ENCODE peak calls at places on chromosomes 5 and 9, in eight cellular contexts. G, D, J, A, C, F, Z and P are unnamed samples. For H3K9me2, the result is how much of the 10 kb centered on the place peaks cover.

GRCh38 chr5:1949253-1949652 is 66.5 kb upstream of the IRX4 start:
- DNase-seq in G (no peak), D (no peak), J (no peak), A (no peak), C (no peak), F (no peak), Z (no peak), P (no peak)

GRCh38 chr5:98768160-98769005 is 5.1 kb upstream of the RGMB start:
- DNase-seq in G (peak), D (no peak), J (peak), A (no peak), C (peak), F (peak), Z (peak), P (peak)

GRCh38 chr9:127561491-127562270 is 50.4 kb upstream of the STXBP1 start:
- DNase-seq in G (no peak), D (peak), J (peak), A (peak), C (peak), F (no peak), Z (no peak), P (peak)

GRCh38 chr5:131328536-131329186 is 64.8 kb downstream of the CDC42SE2 start:
- DNase-seq in G (no peak), D (peak), J (no peak), A (peak), C (peak), F (no peak), Z (no peak), P (peak)

GRCh38 chr9:16626577-16627130 is 243.8 kb downstream of the BNC2 start:
- DNase-seq in G (no peak), D (peak), J (peak), A (no peak), C (peak), F (no peak), Z (no peak), P (peak)

GRCh38 chr5:24535646-24536045 is 109.1 kb downstream of the CDH10 start:
- DNase-seq in G (no peak), D (no peak), J (peak), A (no peak), C (no peak), F (no peak), Z (no peak), P (peak)

GRCh38 chr5:125409496-125410351 is 663.3 kb upstream of the ZNF608 start:
- DNase-seq in G (no peak), D (no peak), J (no peak), A (no peak), C (peak), F (no peak), Z (no peak), P (peak)

GRCh38 chr5:178058321-178059012 is 54.9 kb upstream of the N4BP3 start:
- DNase-seq in G (no peak), D (no peak), J (no peak), A (no peak), C (no peak), F (no peak), Z (no peak), P (peak)

GRCh38 chr5:54388411-54388810 is 67.1 kb upstream of the HSPB3 start:
- DNase-seq in G (no peak), D (no peak), J (no peak), A (no peak), C (no peak), F (no peak), Z (no peak), P (no peak)

GRCh38 chr5:127907907-127908306 is 175.7 kb upstream of the SLC12A2 start:
- DNase-seq in G (peak), D (no peak), J (peak), A (no peak), C (no peak), F (peak), Z (no peak), P (no peak)

GRCh38 chr5:166123698-166124097 is 2167.7 kb upstream of the WWC1 start:
- DNase-seq in G (no peak), D (no peak), J (no peak), A (no peak), C (peak), F (no peak), Z (peak), P (no peak)

GRCh38 chr5:91885291-91886265 is 502.5 kb upstream of the ARRDC3 start:
- DNase-seq in G (no peak), D (peak), J (no peak), A (no peak), C (no peak), F (no peak), Z (no peak), P (no peak)

GRCh38 chr5:102937916-102938315 is 182.0 kb downstream of the GIN1 start:
- DNase-seq in G (no peak), D (no peak), J (no peak), A (no peak), C (no peak), F (no peak), Z (no peak), P (no peak)

GRCh38 chr5:149745-150450 is 41.4 kb upstream of the LRRC14B start:
- DNase-seq in G (no peak), D (peak), J (no peak), A (no peak), C (no peak), F (no peak), Z (no peak), P (peak)

GRCh38 chr9:34995288-34996060 is 5.9 kb downstream of the DNAJB5 start:
- DNase-seq in G (no peak), D (no peak), J (no peak), A (no peak), C (no peak), F (no peak), Z (no peak), P (no peak)

GRCh38 chr5:40045429-40045828 is 620.6 kb upstream of the DAB2 start:
- DNase-seq in G (no peak), D (no peak), J (no peak), A (no peak), C (no peak), F (no peak), Z (no peak), P (no peak)

GRCh38 chr9:100117316-100117715 is 18.3 kb downstream of the INVS start:
- DNase-seq in G (no peak), D (no peak), J (no peak), A (no peak), C (no peak), F (no peak), Z (no peak), P (no peak)

GRCh38 chr9:73091909-73092308 is 59.8 kb upstream of the ANXA1 start:
- DNase-seq in G (no peak), D (no peak), J (no peak), A (no peak), C (no peak), F (no peak), Z (no peak), P (no peak)

GRCh38 chr5:40198736-40199135 is 481.0 kb upstream of the PTGER4 start:
- DNase-seq in G (no peak), D (no peak), J (no peak), A (no peak), C (no peak), F (no peak), Z (no peak), P (no peak)

GRCh38 chr9:87068177-87068845 is 121.0 kb upstream of the GAS1 start:
- DNase-seq in G (no peak), D (no peak), J (no peak), A (no peak), C (no peak), F (no peak), Z (no peak), P (no peak)

GRCh38 chr9:78009156-78009555 is 22.5 kb downstream of the GNAQ start:
- DNase-seq in G (no peak), D (no peak), J (no peak), A (no peak), C (no peak), F (no peak), Z (no peak), P (no peak)

GRCh38 chr5:118723021-118723338 is 265.4 kb downstream of the DTWD2 start:
- DNase-seq in G (no peak), D (no peak), J (no peak), A (no peak), C (no peak), F (no peak), Z (no peak), P (no peak)

GRCh38 chr5:149317281-149318048 is 27.8 kb upstream of the GRPEL2 start:
- DNase-seq in G (peak), D (no peak), J (peak), A (peak), C (peak), F (peak), Z (peak), P (peak)

GRCh38 chr9:123643518-123643917 is 286.4 kb downstream of the DENND1A start:
- DNase-seq in G (no peak), D (no peak), J (no peak), A (no peak), C (no peak), F (no peak), Z (no peak), P (no peak)

GRCh38 chr5:123496892-123497291 is 15.1 kb upstream of the CSNK1G3 start:
- DNase-seq in G (no peak), D (no peak), J (no peak), A (no peak), C (no peak), F (no peak), Z (no peak), P (no peak)

GRCh38 chr5:6792911-6793451 is 79.7 kb downstream of the TENT4A start:
- DNase-seq in G (no peak), D (no peak), J (no peak), A (no peak), C (no peak), F (no peak), Z (no peak), P (no peak)

GRCh38 chr5:173785866-173786265 is 102.3 kb upstream of the CPEB4 start:
- DNase-seq in G (no peak), D (no peak), J (no peak), A (no peak), C (no peak), F (no peak), Z (no peak), P (no peak)

GRCh38 chr9:33159760-33160127 is 7.4 kb downstream of the B4GALT1 start:
- DNase-seq in G (peak), D (peak), J (no peak), A (no peak), C (no peak), F (peak), Z (peak), P (peak)

GRCh38 chr5:143258559-143259253 is 144.8 kb downstream of the NR3C1 start:
- DNase-seq in G (no peak), D (no peak), J (no peak), A (no peak), C (no peak), F (no peak), Z (no peak), P (peak)

GRCh38 chr5:135555530-135555929 is 19.8 kb upstream of the NEUROG1 start:
- DNase-seq in G (no peak), D (no peak), J (no peak), A (no peak), C (no peak), F (no peak), Z (no peak), P (no peak)

GRCh38 chr9:133188006-133188842 is 20.8 kb downstream of the OBP2B start:
- DNase-seq in G (peak), D (peak), J (peak), A (peak), C (peak), F (peak), Z (peak), P (peak)

GRCh38 chr5:72511371-72512178 is 4.4 kb upstream of the ZNF366 start:
- DNase-seq in G (no peak), D (no peak), J (no peak), A (no peak), C (no peak), F (no peak), Z (no peak), P (peak)

GRCh38 chr9:124054671-124055212 is 43.2 kb downstream of the LHX2 start:
- DNase-seq in G (no peak), D (peak), J (no peak), A (no peak), C (no peak), F (peak), Z (no peak), P (peak)

GRCh38 chr9:121559183-121559582 is 59.5 kb upstream of the GGTA1 start:
- DNase-seq in G (no peak), D (peak), J (no peak), A (no peak), C (no peak), F (no peak), Z (no peak), P (peak)

GRCh38 chr5:144328505-144328904 is 157.8 kb downstream of the KCTD16 start:
- DNase-seq in G (no peak), D (no peak), J (no peak), A (no peak), C (no peak), F (no peak), Z (no peak), P (no peak)

GRCh38 chr5:144328980-144329379 is 158.3 kb downstream of the KCTD16 start:
- DNase-seq in G (no peak), D (no peak), J (no peak), A (no peak), C (no peak), F (no peak), Z (no peak), P (no peak)

GRCh38 chr5:144332265-144332664 is 161.6 kb downstream of the KCTD16 start:
- DNase-seq in G (peak), D (no peak), J (peak), A (no peak), C (no peak), F (no peak), Z (no peak), P (peak)

GRCh38 chr5:144333336-144333920 is 162.8 kb downstream of the KCTD16 start:
- DNase-seq in G (no peak), D (no peak), J (no peak), A (no peak), C (no peak), F (no peak), Z (no peak), P (no peak)

DNA sequence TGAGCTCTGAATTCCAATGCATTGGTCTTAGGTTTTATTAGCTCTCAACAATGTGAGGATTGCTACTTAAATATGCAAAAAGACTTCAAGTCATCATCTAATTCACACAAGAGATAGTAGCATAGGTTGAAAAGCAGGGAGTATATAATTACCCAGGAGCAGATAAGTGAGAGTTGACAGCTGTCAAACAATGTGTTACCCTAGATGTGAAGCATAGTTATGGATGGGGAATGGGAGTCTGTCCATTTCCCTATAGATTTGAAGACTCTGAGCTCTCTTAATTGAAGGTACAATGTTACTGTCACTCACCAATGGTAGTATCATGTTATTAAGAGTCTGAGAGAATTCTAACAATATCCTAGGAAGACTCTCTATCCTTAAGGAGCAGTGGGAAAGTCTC is 160.7 kb downstream of the KCTD16 start:
- DNase-seq in G (no peak), D (no peak), J (no peak), A (no peak), C (no peak), F (no peak), Z (no peak), P (no peak)
- H3K9me2 ChIP-seq in G (under half), D (under half), J (under half), A (under half), C (under half), F (under half), Z (under half), P (under half)

GRCh38 chr9:137309368-137310189 is 7.5 kb upstream of the NRARP start:
- DNase-seq in G (no peak), D (no peak), J (no peak), A (no peak), C (no peak), F (no peak), Z (peak), P (no peak)

GRCh38 chr9:137306546-137307254 is 4.6 kb upstream of the NRARP start:
- DNase-seq in G (no peak), D (no peak), J (no peak), A (no peak), C (no peak), F (no peak), Z (peak), P (no peak)

GRCh38 chr9:137305788-137306545 is 3.9 kb upstream of the NRARP start:
- DNase-seq in G (no peak), D (no peak), J (no peak), A (no peak), C (no peak), F (no peak), Z (peak), P (no peak)

GRCh38 chr9:137307255-137308101 is 5.4 kb upstream of the NRARP start:
- DNase-seq in G (no peak), D (no peak), J (peak), A (no peak), C (peak), F (no peak), Z (peak), P (no peak)

GRCh38 chr9:137308102-137308619 is 6.1 kb upstream of the NRARP start:
- DNase-seq in G (no peak), D (no peak), J (no peak), A (no peak), C (peak), F (no peak), Z (peak), P (no peak)
- TF ChIP-seq CTCF in G (no peak), D (no peak), J (no peak), A (no peak), C (no peak), F (no peak), Z (no peak), P (no peak)

GRCh38 chr5:179974946-179975712 is 67.4 kb upstream of the TBC1D9B start:
- DNase-seq in G (peak), D (no peak), J (peak), A (no peak), C (peak), F (peak), Z (peak), P (peak)

GRCh38 chr5:179975713-179976030 is 68.0 kb upstream of the TBC1D9B start:
- DNase-seq in G (no peak), D (no peak), J (no peak), A (no peak), C (no peak), F (no peak), Z (no peak), P (no peak)

GRCh38 chr5:179980767-179981166 is 73.1 kb upstream of the TBC1D9B start:
- DNase-seq in G (no peak), D (no peak), J (no peak), A (no peak), C (no peak), F (no peak), Z (no peak), P (no peak)

GRCh38 chr5:179974281-179974945 is 66.7 kb upstream of the TBC1D9B start:
- DNase-seq in G (no peak), D (no peak), J (no peak), A (no peak), C (no peak), F (no peak), Z (no peak), P (no peak)

GRCh38 chr5:179978792-179979191 is 71.1 kb upstream of the TBC1D9B start:
- DNase-seq in G (no peak), D (no peak), J (no peak), A (no peak), C (no peak), F (no peak), Z (no peak), P (no peak)
- H3K9me2 ChIP-seq in G (under half), D (under half), J (under half), A (under half), C (under half), F (under half), Z (under half), P (under half)

GRCh38 chr9:116116411-116116810 is 37.2 kb upstream of the PAPPA start:
- DNase-seq in G (no peak), D (no peak), J (no peak), A (no peak), C (no peak), F (no peak), Z (no peak), P (no peak)

GRCh38 chr9:116115731-116116353 is 37.7 kb upstream of the PAPPA start:
- DNase-seq in G (no peak), D (no peak), J (no peak), A (no peak), C (no peak), F (no peak), Z (no peak), P (no peak)

DNA sequence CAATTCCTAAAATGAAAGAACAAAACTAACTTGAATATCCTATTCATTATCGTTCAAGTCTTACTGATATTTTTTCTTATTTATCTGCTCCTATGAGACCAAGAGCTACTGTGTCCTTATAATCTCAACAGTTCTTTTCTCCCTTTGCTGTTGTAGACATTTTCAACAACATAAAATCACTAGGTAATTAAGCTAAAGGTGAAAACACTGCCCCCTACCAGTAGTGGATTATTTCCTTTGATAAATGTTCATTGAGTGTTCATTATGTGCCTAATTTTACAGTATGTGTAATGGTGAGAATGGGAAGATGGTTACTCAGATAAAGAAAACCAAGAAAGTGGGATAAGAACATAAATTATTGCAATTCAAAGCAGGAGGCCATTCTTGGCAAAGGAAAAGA is 41.4 kb upstream of the PAPPA start:
- DNase-seq in G (peak), D (no peak), J (peak), A (no peak), C (no peak), F (no peak), Z (no peak), P (peak)
- TF ChIP-seq CTCF in G (peak), D (peak), J (peak), A (peak), C (peak), F (peak), Z (peak), P (peak)

DNA sequence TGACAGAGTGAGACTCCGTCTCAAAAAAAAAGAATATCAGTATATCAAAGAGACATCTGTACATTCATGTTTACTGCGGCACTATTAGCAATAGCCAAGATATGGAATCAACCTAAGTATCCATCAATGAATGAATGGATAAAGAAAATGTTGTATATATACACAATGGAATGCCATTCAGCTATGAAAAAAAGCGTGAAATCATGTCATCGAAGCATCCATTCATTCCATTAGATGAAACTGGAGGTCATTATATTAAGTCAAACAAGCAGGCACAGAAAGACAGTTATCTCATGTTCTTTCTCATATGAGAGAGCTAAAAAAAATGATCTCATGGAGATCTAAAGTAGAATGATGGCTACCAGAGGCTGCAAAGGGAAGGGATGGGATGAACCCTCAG is 180.9 kb upstream of the TLX3 start:
- DNase-seq in G (no peak), D (no peak), J (no peak), A (no peak), C (no peak), F (no peak), Z (no peak), P (no peak)
- H3K9me2 ChIP-seq in G (under half), D (under half), J (under half), A (under half), C (under half), F (under half), Z (under half), P (under half)

DNA sequence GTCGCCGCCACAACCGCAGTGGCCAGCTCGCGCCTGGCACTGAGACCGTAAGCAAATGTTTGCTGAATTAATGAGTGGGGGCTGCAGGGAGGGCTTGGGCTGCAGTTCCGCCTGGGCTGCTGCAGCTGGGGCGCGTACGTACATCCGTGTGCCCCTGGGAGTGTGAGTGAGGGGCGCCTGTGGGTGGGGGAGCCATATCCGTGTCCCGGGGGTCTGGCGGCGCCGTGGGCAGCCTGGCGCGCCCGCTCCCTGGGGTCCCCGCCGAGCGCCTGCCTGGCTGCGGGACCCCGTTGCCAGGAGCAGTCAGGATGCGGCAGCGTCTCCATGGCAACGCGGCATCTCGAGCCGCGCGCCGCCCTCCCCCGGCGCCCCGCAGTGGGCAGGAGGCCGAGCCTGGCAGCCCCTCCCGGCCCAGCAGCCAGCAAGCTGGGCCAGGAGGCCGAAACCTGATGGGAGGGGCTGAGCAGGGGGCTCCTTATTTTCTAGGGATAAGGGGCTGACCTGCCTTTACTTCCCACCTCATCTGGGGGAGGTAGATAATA is 31.3 kb upstream of the PSD2 start:
- DNase-seq in G (peak), D (no peak), J (peak), A (no peak), C (peak), F (no peak), Z (peak), P (no peak)
- TF ChIP-seq CTCF in G (no peak), D (no peak), J (no peak), A (no peak), C (no peak), F (no peak), Z (no peak), P (no peak)

GRCh38 chr9:89747589-89747988 is 142.8 kb downstream of the GADD45G start:
- DNase-seq in G (no peak), D (no peak), J (no peak), A (no peak), C (no peak), F (no peak), Z (no peak), P (no peak)
- H3K9me2 ChIP-seq in G (under half), D (under half), J (under half), A (under half), C (under half), F (under half), Z (under half), P (under half)